ENCODE peak calls at places on chromosomes 16 and 17, in eight cellular contexts. Z is mammary epithelial cell, Q is A549, S is fibroblast of lung, H is SK-N-SH, E is prostate gland, K is H9, W is iPS DF 6.9. A is an unnamed sample. For H3K9me3, the result is how much of the 10 kb centered on the place peaks cover.

GRCh38 chr16:2420035-2420434 is 9.2 kb upstream of the CCNF start:
- DNase-seq in Z (no peak), Q (no peak), S (peak), H (no peak), E (no peak), K (no peak), W (no peak), A (no peak)

GRCh38 chr16:69397821-69398521 is 12.2 kb upstream of the TERF2 start:
- DNase-seq in Z (peak), Q (peak), S (peak), H (peak), E (no peak), K (peak), W (no peak), A (no peak)

GRCh38 chr16:89018605-89019158 is 41.7 kb upstream of the CBFA2T3 start:
- DNase-seq in Z (no peak), Q (no peak), S (no peak), H (no peak), E (no peak), K (no peak), W (no peak), A (peak)

GRCh38 chr17:65479282-65479681 is 82.2 kb downstream of the AXIN2 start:
- DNase-seq in Z (no peak), Q (no peak), S (no peak), H (no peak), E (no peak), K (no peak), W (no peak), A (no peak)

GRCh38 chr17:48791128-48792032 is 25.6 kb downstream of the TTLL6 start:
- DNase-seq in Z (peak), Q (peak), S (peak), H (peak), E (peak), K (peak), W (peak), A (peak)

GRCh38 chr17:73387746-73388577 is 76.2 kb upstream of the CDC42EP4 start:
- DNase-seq in Z (no peak), Q (no peak), S (peak), H (no peak), E (no peak), K (no peak), W (no peak), A (peak)

GRCh38 chr16:85072947-85073346 is 39.3 kb downstream of the CIBAR2 start:
- DNase-seq in Z (peak), Q (no peak), S (peak), H (no peak), E (no peak), K (no peak), W (no peak), A (no peak)

GRCh38 chr16:51666821-51667220 is 515.8 kb upstream of the SALL1 start:
- DNase-seq in Z (no peak), Q (no peak), S (peak), H (no peak), E (no peak), K (no peak), W (no peak), A (no peak)

GRCh38 chr17:28669918-28670317 is 7.9 kb downstream of the SUPT6H start:
- DNase-seq in Z (no peak), Q (no peak), S (no peak), H (no peak), E (no peak), K (no peak), W (no peak), A (no peak)

GRCh38 chr16:49876716-49877129 is 20.8 kb upstream of the ZNF423 start:
- DNase-seq in Z (no peak), Q (peak), S (no peak), H (peak), E (no peak), K (peak), W (no peak), A (peak)

GRCh38 chr17:72618018-72618509 is 474.4 kb downstream of the SLC39A11 start:
- DNase-seq in Z (no peak), Q (peak), S (no peak), H (peak), E (peak), K (no peak), W (no peak), A (no peak)

GRCh38 chr17:82370471-82371332 is 863 bp upstream of the UTS2R start:
- DNase-seq in Z (no peak), Q (no peak), S (no peak), H (peak), E (no peak), K (no peak), W (no peak), A (no peak)

GRCh38 chr16:506246-506546 is 21.3 kb upstream of the CAPN15 start:
- DNase-seq in Z (no peak), Q (no peak), S (no peak), H (no peak), E (no peak), K (no peak), W (no peak), A (peak)

GRCh38 chr17:67995568-67996191 is 589 bp downstream of the C17orf58 start:
- DNase-seq in Z (no peak), Q (no peak), S (peak), H (peak), E (peak), K (peak), W (no peak), A (no peak)
- H3K27ac ChIP-seq in Z (no peak), Q (peak), S (no peak), H (peak), E (peak), K (no peak), W (no peak), A (no peak)

GRCh38 chr16:81973737-81974136 is 37.5 kb downstream of the SDR42E1 start:
- DNase-seq in Z (no peak), Q (no peak), S (no peak), H (no peak), E (no peak), K (peak), W (no peak), A (no peak)

GRCh38 chr16:81967358-81967757 is 43.9 kb downstream of the SDR42E1 start:
- DNase-seq in Z (no peak), Q (no peak), S (no peak), H (no peak), E (no peak), K (no peak), W (no peak), A (no peak)

GRCh38 chr16:81975637-81976036 is 35.6 kb downstream of the SDR42E1 start:
- DNase-seq in Z (no peak), Q (no peak), S (no peak), H (no peak), E (no peak), K (no peak), W (no peak), A (no peak)

GRCh38 chr16:81971853-81972252 is 39.4 kb downstream of the SDR42E1 start:
- DNase-seq in Z (no peak), Q (no peak), S (no peak), H (no peak), E (no peak), K (no peak), W (no peak), A (no peak)
- H3K9me3 ChIP-seq in Z (under half), Q (under half), S (under half), H (under half), E (under half), K (under half), W (under half), A (under half)

DNA sequence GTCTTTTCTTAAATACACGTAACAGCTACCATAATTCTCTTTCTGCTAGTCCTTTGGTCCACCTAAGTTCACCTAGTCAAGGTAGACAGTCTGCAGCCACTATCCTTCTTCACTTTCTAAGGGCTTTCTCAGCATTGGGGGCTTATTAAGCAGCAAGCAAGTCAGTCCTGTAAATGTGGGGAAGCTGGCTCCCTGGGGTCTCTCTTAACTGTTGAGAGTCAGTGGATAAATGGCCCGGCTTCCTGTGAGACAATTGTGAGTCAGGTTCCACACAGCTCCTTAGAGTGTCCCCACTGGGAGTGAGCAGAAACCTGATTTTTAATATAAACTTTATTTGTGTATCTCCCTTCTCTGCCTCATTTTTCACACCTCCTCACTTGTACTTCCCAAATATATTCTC is 132.1 kb downstream of the CDH13 start:
- DNase-seq in Z (no peak), Q (no peak), S (no peak), H (no peak), E (no peak), K (peak), W (no peak), A (no peak)
- H3K27ac ChIP-seq in Z (no peak), Q (no peak), S (no peak), H (no peak), E (no peak), K (no peak), W (no peak), A (no peak)

GRCh38 chr17:22463110-22463850 is 771.0 kb downstream of the KCNJ18 start:
- DNase-seq in Z (no peak), Q (no peak), S (no peak), H (no peak), E (no peak), K (no peak), W (no peak), A (no peak)

GRCh38 chr17:22464041-22464440 is 771.7 kb downstream of the KCNJ18 start:
- DNase-seq in Z (no peak), Q (no peak), S (no peak), H (no peak), E (no peak), K (no peak), W (no peak), A (no peak)

GRCh38 chr17:22460461-22461063 is 768.2 kb downstream of the KCNJ18 start:
- DNase-seq in Z (no peak), Q (no peak), S (no peak), H (no peak), E (no peak), K (no peak), W (no peak), A (no peak)

GRCh38 chr17:22461460-22462145 is 769.3 kb downstream of the KCNJ18 start:
- DNase-seq in Z (no peak), Q (no peak), S (no peak), H (no peak), E (no peak), K (no peak), W (no peak), A (no peak)

DNA sequence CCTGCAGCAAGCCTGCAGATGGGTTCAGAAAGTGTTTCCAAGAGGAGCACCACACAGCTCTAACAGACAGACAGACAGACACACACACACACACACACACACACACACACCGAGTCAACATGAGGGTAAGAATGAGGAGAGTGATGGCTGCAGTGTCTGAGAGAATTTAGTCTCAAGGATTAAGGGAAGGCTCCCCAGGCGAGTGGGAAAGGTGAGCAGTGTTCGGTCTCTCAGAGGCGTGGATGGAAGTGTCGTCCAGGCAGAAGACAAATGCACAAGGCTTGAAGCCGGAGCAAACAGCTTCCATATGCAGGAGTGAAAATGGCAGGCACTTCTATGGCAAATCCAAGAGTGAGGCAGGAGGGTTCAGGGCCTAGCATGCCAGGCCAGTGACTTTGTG is 770.1 kb downstream of the KCNJ18 start:
- DNase-seq in Z (no peak), Q (no peak), S (no peak), H (no peak), E (no peak), K (no peak), W (no peak), A (no peak)
- H3K9me3 ChIP-seq in Z (under half), Q (under half), S (under half), H (under half), E (under half), K (half or more), W (under half), A (under half)

DNA sequence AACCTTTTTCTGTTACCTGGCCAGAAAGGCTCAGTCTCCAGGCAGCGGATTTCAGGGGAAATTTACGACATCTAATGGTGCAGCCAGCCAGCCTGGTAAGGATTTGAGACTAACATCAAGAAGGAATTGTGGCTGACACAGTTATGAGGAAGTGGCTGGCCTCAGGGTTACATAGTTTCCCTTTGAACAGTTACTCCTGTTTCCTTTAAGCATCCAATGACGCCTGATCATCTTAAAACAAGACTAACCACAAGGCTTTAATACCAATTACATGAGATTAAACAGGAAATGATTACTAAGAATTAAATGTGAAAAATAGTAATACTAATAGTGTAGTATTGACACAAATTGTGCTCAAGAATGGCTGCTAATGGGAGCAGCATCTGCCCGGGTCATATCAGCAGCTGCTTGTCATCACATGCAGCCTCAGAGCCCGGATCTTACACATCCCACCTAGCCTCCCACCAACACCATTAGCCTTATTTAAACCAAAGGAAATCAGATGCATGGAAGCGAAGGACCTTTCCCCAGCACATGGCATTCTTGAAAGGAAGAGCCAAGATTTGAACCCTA is 431.8 kb downstream of the PMP22 start:
- DNase-seq in Z (peak), Q (no peak), S (peak), H (no peak), E (no peak), K (no peak), W (no peak), A (no peak)
- H3K27ac ChIP-seq in Z (peak), Q (no peak), S (no peak), H (no peak), E (no peak), K (no peak), W (no peak), A (no peak)

DNA sequence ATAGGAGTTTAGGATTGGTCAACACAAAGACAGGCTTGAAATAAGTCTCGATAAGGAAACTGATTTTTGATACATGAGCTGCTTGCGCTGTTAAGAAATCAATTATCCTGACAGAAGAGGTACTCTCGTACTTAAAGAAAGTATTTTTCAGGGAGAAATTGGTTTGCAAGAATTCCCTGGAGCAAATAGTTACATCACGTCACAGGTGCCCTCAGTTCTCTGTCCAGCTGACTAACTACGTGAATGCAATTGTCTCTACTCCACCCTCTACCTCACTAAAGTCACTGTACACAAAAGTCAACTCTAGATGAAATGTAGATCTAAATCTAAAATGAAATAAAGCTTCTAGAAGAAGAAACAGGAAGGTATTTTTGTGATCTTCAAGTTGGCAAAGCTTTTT is 130.6 kb upstream of the KCNJ16 start:
- DNase-seq in Z (no peak), Q (no peak), S (no peak), H (no peak), E (no peak), K (no peak), W (no peak), A (no peak)
- H3K9me3 ChIP-seq in Z (under half), Q (under half), S (under half), H (under half), E (under half), K (under half), W (under half), A (under half)

GRCh38 chr16:55682086-55682485 is 26.3 kb downstream of the SLC6A2 start:
- DNase-seq in Z (no peak), Q (no peak), S (no peak), H (no peak), E (no peak), K (no peak), W (no peak), A (no peak)
- H3K27ac ChIP-seq in Z (no peak), Q (no peak), S (no peak), H (no peak), E (no peak), K (no peak), W (no peak), A (no peak)

DNA sequence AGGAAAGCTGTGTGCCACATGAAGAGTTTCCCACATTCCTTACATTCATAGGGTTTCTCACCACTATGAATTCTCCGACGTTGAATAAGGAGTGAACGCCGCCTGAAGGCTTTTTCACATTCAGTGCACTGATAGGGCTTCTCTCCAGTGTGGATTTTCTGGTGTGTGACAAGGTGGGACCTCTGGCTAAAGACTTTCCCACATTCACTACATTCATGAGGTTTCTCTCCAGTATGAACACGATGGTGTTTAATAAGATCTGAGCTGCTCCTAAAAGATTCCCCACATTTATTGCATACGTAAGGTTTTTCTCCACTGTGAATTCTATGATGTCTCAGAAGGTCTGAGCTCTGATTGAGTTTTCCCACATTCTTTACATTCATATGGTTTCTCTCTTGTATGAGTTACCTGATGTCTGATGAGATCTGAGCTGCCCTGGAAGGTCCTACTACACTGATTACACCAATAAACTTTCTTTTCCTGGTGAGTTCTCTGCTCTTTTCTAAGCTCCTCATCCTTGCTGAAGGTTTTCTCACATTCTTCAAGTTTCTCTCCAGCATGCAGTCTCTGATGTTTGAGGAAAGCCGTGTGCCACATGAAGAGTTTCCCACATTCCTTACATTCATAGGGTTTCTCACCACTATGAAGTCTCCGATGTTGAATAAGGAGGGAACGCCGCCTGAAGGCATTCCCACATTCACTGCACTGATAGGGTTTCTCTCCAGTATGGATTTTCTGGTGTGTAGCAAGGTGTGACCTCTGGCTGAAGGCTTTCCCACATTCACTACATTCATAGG is 10.0 kb downstream of the ZNF594 start:
- DNase-seq in Z (no peak), Q (no peak), S (no peak), H (no peak), E (no peak), K (no peak), W (no peak), A (no peak)
- H3K9me3 ChIP-seq in Z (half or more), Q (half or more), S (under half), H (half or more), E (under half), K (half or more), W (under half), A (under half)

A was measured in aorta.